ENCODE peak calls at places on chromosomes 16 and 17, in four cellular contexts. Z is GM23248, W is body of pancreas, R is left lung. N is an unnamed sample. For H3K36me3, the result is how much of the 10 kb centered on the place peaks cover.

GRCh38 chr17:31598921-31599571 is 207.6 kb downstream of the RAB11FIP4 start:
- DNase-seq in Z (no peak), W (no peak), R (no peak), N (no peak)

GRCh38 chr16:87276091-87276561 is 41.1 kb downstream of the C16orf95 start:
- DNase-seq in R (no peak), Z (no peak), W (no peak), N (no peak)

GRCh38 chr17:66903781-66904180 is 60.7 kb upstream of the CACNG4 start:
- DNase-seq in Z (no peak), W (no peak), R (no peak), N (no peak)

GRCh38 chr17:57518587-57519118 is 226.4 kb downstream of the CCDC182 start:
- DNase-seq in Z (no peak), R (no peak), W (no peak), N (no peak)

GRCh38 chr17:74394275-74394950 is 27.1 kb downstream of the GPR142 start:
- DNase-seq in W (no peak), Z (no peak), R (no peak), N (no peak)

GRCh38 chr16:49596699-49597291 is 223.2 kb downstream of the C16orf78 start:
- DNase-seq in Z (no peak), W (no peak), R (no peak), N (peak)

GRCh38 chr16:60123387-60124023 is 1389.4 kb upstream of the GOT2 start:
- DNase-seq in Z (no peak), R (no peak), W (no peak), N (no peak)

GRCh38 chr16:27169511-27170071 is 33.7 kb upstream of the KDM8 start:
- DNase-seq in Z (peak), W (no peak), R (no peak), N (peak)

GRCh38 chr17:29694923-29695563 is 72.3 kb upstream of the CORO6 start:
- DNase-seq in W (no peak), Z (no peak), R (no peak), N (no peak)
- H3K36me3 ChIP-seq in W (under half), Z (under half), R (under half), N (under half)

DNA sequence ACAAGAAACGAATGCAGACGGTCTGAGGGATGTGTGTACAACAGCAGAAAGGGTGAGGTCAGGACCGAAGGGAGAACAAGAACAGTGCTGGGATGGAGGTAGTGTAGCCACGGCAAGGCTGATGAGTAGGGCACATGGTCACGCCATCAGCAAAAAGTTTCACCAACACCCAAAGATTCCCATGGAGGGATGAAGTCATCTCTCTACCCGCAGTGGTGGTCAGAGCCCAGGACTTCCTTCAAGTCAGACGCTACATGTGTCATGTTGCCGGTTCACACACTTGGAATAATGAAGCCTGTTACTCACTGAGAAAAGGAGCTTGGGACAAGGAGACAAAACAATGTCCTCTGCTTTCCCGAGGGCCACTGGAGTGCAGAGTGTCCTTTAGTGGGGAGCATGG is 79.7 kb downstream of the SALL1 start:
- DNase-seq in R (no peak), W (no peak), Z (no peak), N (no peak)
- H3K36me3 ChIP-seq in R (under half), W (under half), Z (under half), N (under half)

DNA sequence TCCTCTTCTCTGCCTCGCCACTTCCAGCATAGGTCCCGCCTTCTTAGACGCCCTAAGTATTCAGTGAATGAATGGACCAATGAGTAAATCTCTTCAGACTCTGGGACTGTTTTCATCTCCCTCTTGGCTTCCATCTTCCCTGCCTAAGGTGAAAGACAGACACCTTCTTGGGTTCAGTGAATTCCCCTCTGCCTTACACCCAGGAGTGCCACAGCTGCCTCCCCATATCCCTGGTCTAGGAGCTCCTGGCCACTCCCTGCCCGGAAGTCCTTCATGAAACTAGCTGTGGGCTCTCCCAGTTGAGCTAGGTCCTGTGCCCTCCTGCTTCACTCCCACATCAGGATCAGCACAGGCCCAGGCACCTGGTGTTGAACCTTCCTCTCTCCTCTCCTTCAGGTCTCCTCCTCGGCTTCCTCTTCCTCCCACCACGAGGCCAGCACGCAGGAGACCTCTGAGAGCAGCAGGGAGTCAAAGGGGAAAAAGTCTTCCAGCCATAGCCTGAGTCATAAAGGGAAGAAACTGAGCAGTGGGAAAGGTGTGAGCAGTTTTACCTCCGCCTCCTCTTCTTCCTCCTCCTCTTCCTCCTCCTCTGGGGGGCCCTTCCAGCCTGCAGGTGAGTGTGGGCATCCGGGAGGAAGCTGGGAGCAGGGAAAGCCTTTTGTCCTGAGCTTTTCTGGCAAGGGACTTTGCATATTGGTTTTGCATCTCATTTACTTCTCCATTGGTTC is 10.3 kb downstream of the MLLT6 start:
- DNase-seq in Z (no peak), W (no peak), R (no peak), N (no peak)
- H3K36me3 ChIP-seq in Z (under half), W (under half), R (under half), N (half or more)

GRCh38 chr17:71203953-71204352 is 916.9 kb upstream of the SOX9 start:
- DNase-seq in Z (peak), R (no peak), W (no peak), N (no peak)
- H3K36me3 ChIP-seq in Z (under half), R (under half), W (under half), N (under half)

DNA sequence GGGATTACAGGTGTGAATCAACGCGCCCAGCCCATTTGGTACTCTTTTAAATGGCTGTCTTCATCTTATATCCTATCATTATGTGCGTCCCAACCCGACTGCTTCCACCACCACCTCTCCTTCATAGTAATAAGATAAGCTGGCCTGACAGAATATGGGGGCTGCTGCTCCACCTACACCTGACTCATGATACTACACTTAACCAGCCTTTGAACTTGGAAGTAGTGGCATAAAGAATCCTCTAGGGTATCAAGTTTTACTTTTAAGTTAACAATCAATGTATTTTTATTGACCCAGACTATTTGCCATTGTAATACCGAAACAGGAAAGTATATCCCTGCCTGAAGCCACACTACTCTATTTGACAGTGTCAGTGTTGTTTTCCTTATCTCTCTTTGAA is 18.8 kb downstream of the PDZD9 start:
- DNase-seq in R (no peak), W (no peak), Z (no peak), N (no peak)
- H3K36me3 ChIP-seq in R (under half), W (under half), Z (half or more), N (half or more)

GRCh38 chr16:8626946-8627345 is 5.4 kb downstream of the METTL22 start:
- DNase-seq in W (no peak), Z (no peak), R (no peak), N (no peak)

GRCh38 chr16:8623634-8624033 is 2.1 kb downstream of the METTL22 start:
- DNase-seq in Z (peak), R (no peak), W (no peak), N (no peak)

GRCh38 chr16:8627456-8627855 is 6.0 kb downstream of the METTL22 start:
- DNase-seq in Z (no peak), W (no peak), R (no peak), N (no peak)

GRCh38 chr16:8622315-8622656 is 788 bp downstream of the METTL22 start:
- DNase-seq in R (no peak), Z (no peak), W (no peak), N (no peak)

GRCh38 chr16:8625491-8626087 is 4.1 kb downstream of the METTL22 start:
- DNase-seq in W (no peak), R (no peak), Z (no peak), N (no peak)
- H3K36me3 ChIP-seq in W (under half), R (under half), Z (under half), N (half or more)

GRCh38 chr17:69713815-69714214 is 299.3 kb downstream of the MAP2K6 start:
- DNase-seq in Z (no peak), R (no peak), W (no peak), N (no peak)

GRCh38 chr17:69710926-69711325 is 296.4 kb downstream of the MAP2K6 start:
- DNase-seq in W (no peak), Z (peak), R (no peak), N (no peak)

GRCh38 chr17:69714659-69715058 is 300.2 kb downstream of the MAP2K6 start:
- DNase-seq in Z (no peak), R (no peak), W (no peak), N (no peak)

GRCh38 chr17:69711504-69711903 is 297.0 kb downstream of the MAP2K6 start:
- DNase-seq in Z (no peak), W (no peak), R (no peak), N (no peak)

DNA sequence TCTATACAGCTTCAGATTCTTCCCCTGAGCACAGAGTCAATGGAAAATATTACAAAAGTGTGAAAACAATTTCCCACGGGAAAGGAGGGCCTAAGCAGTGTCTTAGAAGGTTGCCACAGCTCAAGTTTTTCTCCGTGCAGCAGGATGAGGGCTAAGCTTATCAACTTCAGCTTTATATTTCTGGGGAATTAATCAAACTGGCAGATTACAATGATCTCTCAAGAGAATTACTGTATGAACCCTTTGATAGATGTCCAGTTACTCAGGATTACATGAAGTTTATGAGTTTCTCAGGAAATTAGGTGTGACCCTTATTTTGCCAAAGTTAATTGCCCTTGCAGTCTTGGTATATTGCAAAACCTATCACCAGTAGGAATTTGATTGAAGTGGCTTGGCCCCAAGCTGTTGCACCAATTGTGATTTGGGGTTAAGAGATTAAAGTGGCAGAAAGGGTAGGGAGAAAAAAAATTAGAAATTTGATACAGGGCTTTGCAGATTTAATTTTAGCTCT is 298.4 kb downstream of the MAP2K6 start:
- DNase-seq in R (no peak), W (no peak), Z (no peak), N (no peak)
- H3K36me3 ChIP-seq in R (under half), W (under half), Z (under half), N (under half)

DNA sequence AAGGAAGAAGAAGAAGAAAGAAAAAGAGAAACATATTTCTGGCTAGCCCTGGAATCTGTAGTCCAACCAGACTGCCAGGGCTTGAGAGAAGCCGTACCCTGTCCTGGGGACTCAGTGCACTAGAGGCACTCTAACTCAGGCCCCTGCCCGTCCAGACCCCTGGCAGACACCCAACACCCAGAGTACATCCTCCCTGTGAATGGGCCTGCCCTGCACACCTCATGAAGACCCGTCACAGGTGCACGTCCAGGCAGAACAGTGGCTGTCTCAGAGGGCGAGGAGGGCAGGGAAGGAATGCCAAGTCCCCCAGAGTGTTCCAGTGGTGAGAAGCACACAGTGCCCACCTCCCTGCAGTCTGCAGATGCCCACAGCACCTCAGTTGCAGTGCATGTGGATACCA is 23.0 kb downstream of the MPG start:
- DNase-seq in Z (no peak), R (no peak), W (no peak), N (no peak)
- H3K36me3 ChIP-seq in Z (under half), R (under half), W (under half), N (half or more)

GRCh38 chr16:88498576-88499208 is 45.6 kb downstream of the ZFPM1 start:
- DNase-seq in R (no peak), Z (no peak), W (no peak), N (no peak)
- H3K36me3 ChIP-seq in R (under half), Z (under half), W (under half), N (under half)

GRCh38 chr16:30120340-30121105 is 2.5 kb downstream of the MAPK3 start:
- DNase-seq in W (no peak), R (no peak), Z (no peak), N (no peak)
- H3K36me3 ChIP-seq in W (under half), R (under half), Z (under half), N (half or more)

N was measured in stomach.